ENCODE peak calls at places on chromosomes 16 and 17, in seven cellular contexts. One of them, this sample, is unnamed.

GRCh38 chr16:183005-183404 is 2.7 kb downstream of the HBQ1 start:
- DNase-seq in fibroblast of lung: no peak
- DNase-seq in brain microvascular endothelial cell: no peak
- DNase-seq in endothelial cell: no peak
- DNase-seq in mesendoderm: no peak
- DNase-seq in COR-L47: no peak
- DNase-seq in HT-29: no peak
- DNase-seq in this sample: no peak

GRCh38 chr16:89071686-89072182 is 21.9 kb upstream of the ACSF3 start:
- DNase-seq in fibroblast of lung: no peak
- DNase-seq in brain microvascular endothelial cell: no peak
- DNase-seq in endothelial cell: no peak
- DNase-seq in mesendoderm: no peak
- DNase-seq in COR-L47: no peak
- DNase-seq in HT-29: no peak
- DNase-seq in this sample: no peak

GRCh38 chr16:3173892-3174617 is 13.9 kb upstream of the OR1F1 start:
- DNase-seq in fibroblast of lung: no peak
- DNase-seq in brain microvascular endothelial cell: no peak
- DNase-seq in endothelial cell: peak; percentile 68
- DNase-seq in mesendoderm: peak; percentile 95
- DNase-seq in COR-L47: peak; percentile 27
- DNase-seq in HT-29: peak; percentile 44
- DNase-seq in this sample: no peak

GRCh38 chr17:78762007-78762406 is 20.1 kb downstream of the CYTH1 start:
- DNase-seq in fibroblast of lung: peak; percentile 50
- DNase-seq in brain microvascular endothelial cell: no peak
- DNase-seq in endothelial cell: no peak
- DNase-seq in mesendoderm: no peak
- DNase-seq in COR-L47: no peak
- DNase-seq in HT-29: no peak
- DNase-seq in this sample: no peak

GRCh38 chr16:50207652-50208051 is 54.5 kb downstream of the TENT4B start:
- DNase-seq in fibroblast of lung: peak; percentile 79
- DNase-seq in brain microvascular endothelial cell: peak; percentile 34
- DNase-seq in endothelial cell: no peak
- DNase-seq in mesendoderm: no peak
- DNase-seq in COR-L47: no peak
- DNase-seq in HT-29: no peak
- DNase-seq in this sample: no peak

GRCh38 chr17:74190154-74190553 is 13.3 kb upstream of the RPL38 start:
- DNase-seq in fibroblast of lung: peak; percentile 51
- DNase-seq in brain microvascular endothelial cell: peak; percentile 59
- DNase-seq in endothelial cell: no peak
- DNase-seq in mesendoderm: peak; percentile 78
- DNase-seq in COR-L47: peak; percentile 50
- DNase-seq in HT-29: peak; percentile 57
- DNase-seq in this sample: no peak

GRCh38 chr16:88804552-88805339 is 1.2 kb downstream of the CDT1 start:
- DNase-seq in fibroblast of lung: no peak
- DNase-seq in brain microvascular endothelial cell: no peak
- DNase-seq in endothelial cell: peak; percentile 7
- DNase-seq in mesendoderm: peak; percentile 55
- DNase-seq in COR-L47: peak; percentile 40
- DNase-seq in HT-29: peak; percentile 61
- DNase-seq in this sample: peak; percentile 81

GRCh38 chr17:29977836-29978235 is 36.4 kb downstream of the EFCAB5 start:
- DNase-seq in fibroblast of lung: peak; percentile 74
- DNase-seq in brain microvascular endothelial cell: peak; percentile 27
- DNase-seq in endothelial cell: no peak
- DNase-seq in mesendoderm: no peak
- DNase-seq in COR-L47: no peak
- DNase-seq in HT-29: no peak
- DNase-seq in this sample: no peak

GRCh38 chr16:55479560-55480197 is 681 bp downstream of the MMP2 start:
- DNase-seq in fibroblast of lung: no peak
- DNase-seq in brain microvascular endothelial cell: no peak
- DNase-seq in endothelial cell: no peak
- DNase-seq in mesendoderm: peak; percentile 44
- DNase-seq in COR-L47: no peak
- DNase-seq in HT-29: no peak
- DNase-seq in this sample: no peak

GRCh38 chr16:31105677-31106213 is 2.4 kb upstream of the BCKDK start:
- DNase-seq in fibroblast of lung: peak; percentile 32
- DNase-seq in brain microvascular endothelial cell: peak; percentile 37
- DNase-seq in endothelial cell: peak; percentile 93
- DNase-seq in mesendoderm: peak; percentile 79
- DNase-seq in COR-L47: no peak
- DNase-seq in HT-29: peak; percentile 73
- DNase-seq in this sample: peak; percentile 92

GRCh38 chr17:850086-850827 is 68.1 kb downstream of the MRM3 start:
- DNase-seq in fibroblast of lung: no peak
- DNase-seq in brain microvascular endothelial cell: no peak
- DNase-seq in endothelial cell: no peak
- DNase-seq in mesendoderm: no peak
- DNase-seq in COR-L47: no peak
- DNase-seq in HT-29: no peak
- DNase-seq in this sample: no peak

GRCh38 chr17:5706835-5707234 is 122.5 kb upstream of the NLRP1 start:
- DNase-seq in fibroblast of lung: peak; percentile 40
- DNase-seq in brain microvascular endothelial cell: peak; percentile 54
- DNase-seq in endothelial cell: peak; percentile 79
- DNase-seq in mesendoderm: peak; percentile 86
- DNase-seq in COR-L47: no peak
- DNase-seq in HT-29: peak; percentile 62
- DNase-seq in this sample: no peak

GRCh38 chr17:418421-418751 is 65.8 kb upstream of the RPH3AL start:
- DNase-seq in fibroblast of lung: no peak
- DNase-seq in brain microvascular endothelial cell: no peak
- DNase-seq in endothelial cell: no peak
- DNase-seq in mesendoderm: no peak
- DNase-seq in COR-L47: no peak
- DNase-seq in HT-29: no peak
- DNase-seq in this sample: no peak

GRCh38 chr16:55003916-55004315 is 73.3 kb downstream of the IRX5 start:
- DNase-seq in fibroblast of lung: no peak
- DNase-seq in brain microvascular endothelial cell: no peak
- DNase-seq in endothelial cell: no peak
- DNase-seq in mesendoderm: no peak
- DNase-seq in COR-L47: no peak
- DNase-seq in HT-29: no peak
- DNase-seq in this sample: no peak

GRCh38 chr16:66406534-66407368 is 20.3 kb upstream of the BEAN1 start:
- DNase-seq in fibroblast of lung: peak; percentile 61
- DNase-seq in brain microvascular endothelial cell: peak; percentile 63
- DNase-seq in endothelial cell: peak; percentile 91
- DNase-seq in mesendoderm: peak; percentile 77
- DNase-seq in COR-L47: peak; percentile 67
- DNase-seq in HT-29: peak; percentile 89
- DNase-seq in this sample: peak; percentile 89

GRCh38 chr17:81879121-81879520 is 8.0 kb upstream of the ARHGDIA start:
- DNase-seq in fibroblast of lung: no peak
- DNase-seq in brain microvascular endothelial cell: no peak
- DNase-seq in endothelial cell: no peak
- DNase-seq in mesendoderm: no peak
- DNase-seq in COR-L47: no peak
- DNase-seq in HT-29: no peak
- DNase-seq in this sample: no peak

GRCh38 chr17:4852504-4853075 is 19.4 kb downstream of the MINK1 start:
- DNase-seq in fibroblast of lung: peak; percentile 54
- DNase-seq in brain microvascular endothelial cell: peak; percentile 16
- DNase-seq in endothelial cell: no peak
- DNase-seq in mesendoderm: no peak
- DNase-seq in COR-L47: no peak
- DNase-seq in HT-29: no peak
- DNase-seq in this sample: no peak

This sample was measured in upper lobe of left lung.